ENCODE peak calls at places on chromosome 1, in seven cellular contexts. Y is IMR-90, M is lower lobe of right lung, H is thoracic aorta, B is aorta, S is small intestine, C is upper lobe of right lung. E is an unnamed sample.

GRCh38 chr1:161082996-161083742 is 6.2 kb downstream of the NECTIN4 start:
- DNase-seq in S (peak; percentile 78), H (peak; percentile 35), B (peak; percentile 88), Y (peak; percentile 92), C (peak; percentile 97), M (peak; percentile 95), E (peak; percentile 96)

GRCh38 chr1:41343790-41344679 is 17.2 kb upstream of the FOXO6 start:
- DNase-seq in H (no peak), M (no peak), S (no peak), C (peak; percentile 52), Y (no peak), B (peak; percentile 61), E (no peak)

GRCh38 chr1:66156144-66156543 is 363.4 kb downstream of the PDE4B start:
- DNase-seq in S (no peak), Y (no peak), C (no peak), H (no peak), M (no peak), B (no peak), E (no peak)

GRCh38 chr1:44707959-44708831 is 22.8 kb downstream of the RNU5D-1 start:
- DNase-seq in H (no peak), M (no peak), B (no peak), C (no peak), S (peak; percentile 71), Y (peak; percentile 45), E (peak; percentile 47)

GRCh38 chr1:116111196-116112021 is at the start of gene MAB21L3:
- DNase-seq in C (no peak), M (no peak), Y (no peak), S (peak; percentile 70), H (no peak), B (no peak), E (no peak)

GRCh38 chr1:173868266-173869107 is at the start of gene ZBTB37:
- DNase-seq in S (peak; percentile 96), Y (peak; percentile 38), M (peak; percentile 96), C (peak; percentile 98), B (peak; percentile 94), H (peak; percentile 32), E (no peak)

GRCh38 chr1:18175530-18176377 is 68.2 kb downstream of the IGSF21 start:
- DNase-seq in C (no peak), Y (no peak), M (no peak), B (peak; percentile 63), H (no peak), S (no peak), E (no peak)

GRCh38 chr1:172442404-172442803 is 1.5 kb downstream of the PIGC start:
- DNase-seq in B (no peak), H (no peak), Y (no peak), C (no peak), M (no peak), S (no peak), E (no peak)

GRCh38 chr1:115677570-115677969 is 35.8 kb downstream of the VANGL1 start:
- DNase-seq in M (no peak), C (no peak), H (no peak), B (no peak), S (no peak), Y (no peak), E (no peak)

GRCh38 chr1:153532769-153533599 is 2.8 kb downstream of the S100A6 start:
- DNase-seq in B (peak; percentile 95), M (peak; percentile 92), H (peak; percentile 60), Y (peak; percentile 84), C (peak; percentile 93), S (peak; percentile 94), E (peak; percentile 90)

GRCh38 chr1:28973850-28974841 is 59.8 kb downstream of the EPB41 start:
- DNase-seq in M (no peak), B (no peak), C (no peak), S (no peak), H (no peak), Y (peak; percentile 60), E (peak; percentile 31)

GRCh38 chr1:36392836-36393235 is 4.9 kb downstream of the LSM10 start:
- DNase-seq in H (no peak), B (peak; percentile 26), Y (no peak), C (no peak), S (no peak), M (no peak), E (no peak)

GRCh38 chr1:51320967-51321923 is 9.1 kb downstream of the TTC39A start:
- DNase-seq in Y (no peak), B (no peak), S (no peak), C (no peak), H (no peak), M (peak; percentile 45), E (no peak)

GRCh38 chr1:35560256-35561225 is 2.9 kb downstream of the NCDN start:
- DNase-seq in M (peak; percentile 57), S (no peak), H (no peak), C (no peak), B (peak; percentile 88), Y (no peak), E (no peak)

GRCh38 chr1:150066838-150067183 is 765 bp upstream of the VPS45 start:
- DNase-seq in B (peak; percentile 84), M (peak; percentile 61), S (peak; percentile 56), C (peak; percentile 78), H (no peak), Y (no peak), E (no peak)

GRCh38 chr1:42743302-42744029 is 3.4 kb upstream of the CLDN19 start:
- DNase-seq in C (no peak), H (no peak), B (no peak), Y (no peak), S (no peak), M (no peak), E (no peak)

GRCh38 chr1:206933333-206933945 is 11.7 kb upstream of the FCMR start:
- DNase-seq in C (peak; percentile 74), M (peak; percentile 67), B (peak; percentile 76), S (peak; percentile 42), H (no peak), Y (no peak), E (no peak)

GRCh38 chr1:116123837-116124533 is 12.8 kb downstream of the MAB21L3 start:
- DNase-seq in C (no peak), S (no peak), H (no peak), B (no peak), M (no peak), Y (no peak), E (no peak)

GRCh38 chr1:150263549-150263948 is 5.3 kb downstream of the APH1A start:
- DNase-seq in Y (no peak), S (no peak), C (no peak), H (no peak), B (no peak), M (no peak), E (no peak)

GRCh38 chr1:153919879-153920852 is 2.6 kb downstream of the GATAD2B start:
- DNase-seq in C (peak; percentile 6), B (no peak), M (no peak), S (peak; percentile 21), Y (peak; percentile 42), H (no peak), E (peak; percentile 64)

GRCh38 chr1:26410706-26411623 is at the start of gene LIN28A:
- DNase-seq in H (no peak), C (peak; percentile 46), M (no peak), B (no peak), Y (no peak), S (no peak), E (no peak)
- H3K27ac ChIP-seq in H (no peak within 1 kb of the TSS), C (no peak within 1 kb of the TSS), M (no peak within 1 kb of the TSS), B (no peak within 1 kb of the TSS), Y (no peak within 1 kb of the TSS), S (no peak within 1 kb of the TSS), E (no peak within 1 kb of the TSS)

GRCh38 chr1:247079141-247079874 is 697 bp upstream of the ZNF670 start:
- DNase-seq in M (no peak), H (no peak), C (no peak), Y (no peak), B (no peak), S (peak; percentile 8), E (no peak)
- H3K4me3 ChIP-seq in M (peak overlapping the region; percentile 72), H (peak overlapping the region; percentile 86), C (peak overlapping the region; percentile 92), Y (no peak overlapping the region), B (peak overlapping the region; percentile 86), S (peak overlapping the region; percentile 36), E (peak overlapping the region; percentile 93)

GRCh38 chr1:205301842-205302588 is 19.5 kb downstream of the NUAK2 start:
- DNase-seq in S (peak; percentile 83), Y (peak; percentile 74), B (no peak), M (no peak), H (no peak), C (no peak), E (no peak)

GRCh38 chr1:205303247-205303888 is 18.2 kb downstream of the NUAK2 start:
- DNase-seq in S (no peak), H (no peak), B (no peak), M (no peak), Y (no peak), C (no peak), E (no peak)

GRCh38 chr1:205306929-205307566 is 14.5 kb downstream of the NUAK2 start:
- DNase-seq in Y (no peak), B (no peak), M (no peak), C (no peak), S (peak; percentile 99), H (no peak), E (no peak)

GRCh38 chr1:205304046-205304694 is 17.4 kb downstream of the NUAK2 start:
- DNase-seq in C (no peak), Y (no peak), H (no peak), S (no peak), B (no peak), M (no peak), E (no peak)

DNA sequence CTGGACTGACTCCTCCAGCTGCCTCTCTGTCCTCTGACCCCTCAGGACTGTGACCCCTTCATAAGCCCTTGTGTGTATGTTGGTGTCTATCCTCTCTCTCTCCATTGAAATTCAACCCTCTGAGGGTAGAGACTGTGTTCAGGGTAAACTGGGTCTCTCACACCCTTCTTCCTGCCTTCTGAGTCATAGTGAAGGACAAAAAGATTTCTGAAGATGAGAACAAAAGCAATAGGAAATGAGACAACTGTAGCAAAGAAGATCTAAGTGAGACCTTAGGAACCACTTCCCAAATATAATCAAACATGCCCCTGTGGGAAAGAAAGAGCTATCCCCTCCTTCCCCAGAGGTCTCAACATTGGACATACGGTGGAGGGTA is 16.9 kb downstream of the NUAK2 start:
- DNase-seq in S (no peak), H (no peak), B (no peak), M (no peak), Y (no peak), C (no peak), E (no peak)
- H3K27ac ChIP-seq in S (no peak overlapping the region), H (no peak overlapping the region), B (no peak overlapping the region), M (no peak overlapping the region), Y (peak overlapping the region; percentile 78), C (no peak overlapping the region), E (no peak overlapping the region)

DNA sequence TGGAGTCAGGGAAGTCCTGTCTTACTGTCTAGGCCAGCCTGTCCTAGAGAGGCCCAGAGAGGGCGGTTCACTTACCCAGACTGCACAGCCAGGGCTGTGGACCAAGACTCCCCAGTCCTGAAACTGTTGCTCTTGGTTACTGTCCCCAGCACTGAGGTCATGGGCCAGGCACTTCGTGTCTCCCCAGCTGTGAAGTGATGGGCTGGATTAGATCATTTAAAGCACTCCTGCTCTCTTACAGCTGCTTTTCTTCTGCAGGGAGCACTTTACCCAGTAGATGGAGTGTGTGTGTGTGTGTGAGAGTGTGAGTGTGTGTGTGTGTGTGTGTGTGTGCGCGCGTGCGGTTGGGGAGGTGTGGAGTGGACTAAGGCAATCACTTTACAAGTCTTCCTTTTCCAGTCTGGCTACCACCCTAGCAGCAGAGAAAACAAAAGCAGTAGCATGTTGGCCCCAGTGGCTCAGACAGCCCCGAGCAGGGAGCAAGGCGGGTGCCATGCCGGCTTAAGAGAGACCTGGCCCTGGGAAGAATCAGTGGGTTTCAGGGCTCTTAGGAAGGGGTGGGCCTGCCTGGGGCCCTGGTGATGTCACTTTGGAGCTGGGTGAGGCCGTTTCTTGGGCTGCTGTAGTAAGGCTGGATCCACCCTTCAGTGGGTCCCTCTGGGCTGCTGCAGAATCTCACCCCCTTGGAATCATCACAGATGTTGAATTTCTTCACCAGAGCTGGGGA is 2.4 kb downstream of the SPSB1 start:
- DNase-seq in M (no peak), H (no peak), B (peak; percentile 74), Y (peak; percentile 76), S (peak; percentile 69), C (no peak), E (peak; percentile 83)
- H3K4me3 ChIP-seq in M (peak overlapping the region; percentile 88), H (peak overlapping the region; percentile 87), B (peak overlapping the region; percentile 99), Y (peak overlapping the region; percentile 99), S (peak overlapping the region; percentile 97), C (peak overlapping the region; percentile 87), E (peak overlapping the region; percentile 84)